ENCODE peak calls at places on chromosomes 3 and 15, in six cellular contexts. One of them, this sample, is unnamed.

GRCh38 chr15:75721923-75722870 is 9.5 kb upstream of the CSPG4 start:
- DNase-seq in activated CD4-positive, alpha-beta T cell treated with anti-CD3 and anti-CD28 coated beads, Interleukin-2, amount 50 U/mL, for 48 hours: no peak
- DNase-seq in T-helper 1 cell: no peak
- DNase-seq in HEK293T: no peak
- DNase-seq in NCI-H2081 treated with DMSO at 0.1 percent for 48 hours: no peak
- DNase-seq in NCI-H1105: no peak
- DNase-seq in this sample: no peak

GRCh38 chr3:9339750-9340449 is 23.0 kb upstream of the THUMPD3 start:
- DNase-seq in activated CD4-positive, alpha-beta T cell treated with anti-CD3 and anti-CD28 coated beads, Interleukin-2, amount 50 U/mL, for 48 hours: no peak
- DNase-seq in T-helper 1 cell: no peak
- DNase-seq in HEK293T: no peak
- DNase-seq in NCI-H2081 treated with DMSO at 0.1 percent for 48 hours: no peak
- DNase-seq in NCI-H1105: no peak
- DNase-seq in this sample: no peak

GRCh38 chr3:185645596-185646381 is 59.7 kb downstream of the SENP2 start:
- DNase-seq in activated CD4-positive, alpha-beta T cell treated with anti-CD3 and anti-CD28 coated beads, Interleukin-2, amount 50 U/mL, for 48 hours: no peak
- DNase-seq in T-helper 1 cell: no peak
- DNase-seq in HEK293T: no peak
- DNase-seq in NCI-H2081 treated with DMSO at 0.1 percent for 48 hours: no peak
- DNase-seq in NCI-H1105: peak
- DNase-seq in this sample: no peak

GRCh38 chr3:195150194-195151118 is 120.5 kb downstream of the XXYLT1 start:
- DNase-seq in activated CD4-positive, alpha-beta T cell treated with anti-CD3 and anti-CD28 coated beads, Interleukin-2, amount 50 U/mL, for 48 hours: no peak
- DNase-seq in T-helper 1 cell: peak
- DNase-seq in HEK293T: no peak
- DNase-seq in NCI-H2081 treated with DMSO at 0.1 percent for 48 hours: no peak
- DNase-seq in NCI-H1105: no peak
- DNase-seq in this sample: no peak

GRCh38 chr3:47399531-47400270 is 18.9 kb downstream of the PTPN23 start:
- DNase-seq in activated CD4-positive, alpha-beta T cell treated with anti-CD3 and anti-CD28 coated beads, Interleukin-2, amount 50 U/mL, for 48 hours: no peak
- DNase-seq in T-helper 1 cell: no peak
- DNase-seq in HEK293T: no peak
- DNase-seq in NCI-H2081 treated with DMSO at 0.1 percent for 48 hours: no peak
- DNase-seq in NCI-H1105: no peak
- DNase-seq in this sample: no peak

GRCh38 chr3:10470666-10471336 is 34.6 kb downstream of the ATP2B2 start:
- DNase-seq in activated CD4-positive, alpha-beta T cell treated with anti-CD3 and anti-CD28 coated beads, Interleukin-2, amount 50 U/mL, for 48 hours: no peak
- DNase-seq in T-helper 1 cell: no peak
- DNase-seq in HEK293T: no peak
- DNase-seq in NCI-H2081 treated with DMSO at 0.1 percent for 48 hours: no peak
- DNase-seq in NCI-H1105: no peak
- DNase-seq in this sample: no peak

GRCh38 chr3:136929984-136930671 is 27.7 kb upstream of the IL20RB start:
- DNase-seq in activated CD4-positive, alpha-beta T cell treated with anti-CD3 and anti-CD28 coated beads, Interleukin-2, amount 50 U/mL, for 48 hours: no peak
- DNase-seq in T-helper 1 cell: no peak
- DNase-seq in HEK293T: no peak
- DNase-seq in NCI-H2081 treated with DMSO at 0.1 percent for 48 hours: no peak
- DNase-seq in NCI-H1105: no peak
- DNase-seq in this sample: no peak

GRCh38 chr3:86388848-86389247 is 602.1 kb downstream of the VGLL3 start:
- DNase-seq in activated CD4-positive, alpha-beta T cell treated with anti-CD3 and anti-CD28 coated beads, Interleukin-2, amount 50 U/mL, for 48 hours: no peak
- DNase-seq in T-helper 1 cell: no peak
- DNase-seq in HEK293T: peak
- DNase-seq in NCI-H2081 treated with DMSO at 0.1 percent for 48 hours: no peak
- DNase-seq in NCI-H1105: no peak
- DNase-seq in this sample: no peak

GRCh38 chr3:31382856-31383255 is 149.9 kb upstream of the STT3B start:
- DNase-seq in activated CD4-positive, alpha-beta T cell treated with anti-CD3 and anti-CD28 coated beads, Interleukin-2, amount 50 U/mL, for 48 hours: no peak
- DNase-seq in T-helper 1 cell: no peak
- DNase-seq in HEK293T: no peak
- DNase-seq in NCI-H2081 treated with DMSO at 0.1 percent for 48 hours: no peak
- DNase-seq in NCI-H1105: no peak
- DNase-seq in this sample: no peak

GRCh38 chr3:23739536-23739935 is 66.2 kb upstream of the UBE2E1 start:
- DNase-seq in activated CD4-positive, alpha-beta T cell treated with anti-CD3 and anti-CD28 coated beads, Interleukin-2, amount 50 U/mL, for 48 hours: no peak
- DNase-seq in T-helper 1 cell: no peak
- DNase-seq in HEK293T: no peak
- DNase-seq in NCI-H2081 treated with DMSO at 0.1 percent for 48 hours: no peak
- DNase-seq in NCI-H1105: no peak
- DNase-seq in this sample: no peak

GRCh38 chr3:123864706-123865105 is 19.4 kb downstream of the MYLK start:
- DNase-seq in activated CD4-positive, alpha-beta T cell treated with anti-CD3 and anti-CD28 coated beads, Interleukin-2, amount 50 U/mL, for 48 hours: no peak
- DNase-seq in T-helper 1 cell: no peak
- DNase-seq in HEK293T: no peak
- DNase-seq in NCI-H2081 treated with DMSO at 0.1 percent for 48 hours: no peak
- DNase-seq in NCI-H1105: no peak
- DNase-seq in this sample: no peak

GRCh38 chr3:197219627-197220026 is 78.8 kb downstream of the DLG1 start:
- DNase-seq in activated CD4-positive, alpha-beta T cell treated with anti-CD3 and anti-CD28 coated beads, Interleukin-2, amount 50 U/mL, for 48 hours: no peak
- DNase-seq in T-helper 1 cell: no peak
- DNase-seq in HEK293T: no peak
- DNase-seq in NCI-H2081 treated with DMSO at 0.1 percent for 48 hours: no peak
- DNase-seq in NCI-H1105: no peak
- DNase-seq in this sample: no peak

GRCh38 chr15:83871808-83872559 is 218.1 kb downstream of the ADAMTSL3 start:
- DNase-seq in activated CD4-positive, alpha-beta T cell treated with anti-CD3 and anti-CD28 coated beads, Interleukin-2, amount 50 U/mL, for 48 hours: no peak
- DNase-seq in T-helper 1 cell: no peak
- DNase-seq in HEK293T: no peak
- DNase-seq in NCI-H2081 treated with DMSO at 0.1 percent for 48 hours: no peak
- DNase-seq in NCI-H1105: no peak
- DNase-seq in this sample: no peak

GRCh38 chr3:160141485-160142185 is 83.6 kb upstream of the C3orf80 start:
- DNase-seq in activated CD4-positive, alpha-beta T cell treated with anti-CD3 and anti-CD28 coated beads, Interleukin-2, amount 50 U/mL, for 48 hours: no peak
- DNase-seq in T-helper 1 cell: no peak
- DNase-seq in HEK293T: no peak
- DNase-seq in NCI-H2081 treated with DMSO at 0.1 percent for 48 hours: no peak
- DNase-seq in NCI-H1105: no peak
- DNase-seq in this sample: no peak

GRCh38 chr3:4848176-4848575 is 131.1 kb upstream of the BHLHE40 start:
- DNase-seq in activated CD4-positive, alpha-beta T cell treated with anti-CD3 and anti-CD28 coated beads, Interleukin-2, amount 50 U/mL, for 48 hours: no peak
- DNase-seq in T-helper 1 cell: no peak
- DNase-seq in HEK293T: no peak
- DNase-seq in NCI-H2081 treated with DMSO at 0.1 percent for 48 hours: no peak
- DNase-seq in NCI-H1105: no peak
- DNase-seq in this sample: no peak

GRCh38 chr3:117322866-117323265 is 613.3 kb downstream of the TUSC7 start:
- DNase-seq in activated CD4-positive, alpha-beta T cell treated with anti-CD3 and anti-CD28 coated beads, Interleukin-2, amount 50 U/mL, for 48 hours: no peak
- DNase-seq in T-helper 1 cell: no peak
- DNase-seq in HEK293T: peak
- DNase-seq in NCI-H2081 treated with DMSO at 0.1 percent for 48 hours: no peak
- DNase-seq in NCI-H1105: no peak
- DNase-seq in this sample: no peak

GRCh38 chr3:115134648-115135347 is 12.3 kb downstream of the ZBTB20 start:
- DNase-seq in activated CD4-positive, alpha-beta T cell treated with anti-CD3 and anti-CD28 coated beads, Interleukin-2, amount 50 U/mL, for 48 hours: no peak
- DNase-seq in T-helper 1 cell: no peak
- DNase-seq in HEK293T: no peak
- DNase-seq in NCI-H2081 treated with DMSO at 0.1 percent for 48 hours: no peak
- DNase-seq in NCI-H1105: no peak
- DNase-seq in this sample: no peak

GRCh38 chr3:160225181-160226025 is at the start of gene C3orf80:
- DNase-seq in activated CD4-positive, alpha-beta T cell treated with anti-CD3 and anti-CD28 coated beads, Interleukin-2, amount 50 U/mL, for 48 hours: peak
- DNase-seq in T-helper 1 cell: no peak
- DNase-seq in HEK293T: peak
- DNase-seq in NCI-H2081 treated with DMSO at 0.1 percent for 48 hours: no peak
- DNase-seq in NCI-H1105: peak
- DNase-seq in this sample: peak

GRCh38 chr15:63430766-63431451 is 49.3 kb upstream of the CA12 start:
- DNase-seq in activated CD4-positive, alpha-beta T cell treated with anti-CD3 and anti-CD28 coated beads, Interleukin-2, amount 50 U/mL, for 48 hours: no peak
- DNase-seq in T-helper 1 cell: no peak
- DNase-seq in HEK293T: no peak
- DNase-seq in NCI-H2081 treated with DMSO at 0.1 percent for 48 hours: no peak
- DNase-seq in NCI-H1105: no peak
- DNase-seq in this sample: no peak

GRCh38 chr3:120039642-120040610 is 54.3 kb downstream of the GSK3B start:
- DNase-seq in activated CD4-positive, alpha-beta T cell treated with anti-CD3 and anti-CD28 coated beads, Interleukin-2, amount 50 U/mL, for 48 hours: no peak
- DNase-seq in T-helper 1 cell: no peak
- DNase-seq in HEK293T: no peak
- DNase-seq in NCI-H2081 treated with DMSO at 0.1 percent for 48 hours: no peak
- DNase-seq in NCI-H1105: no peak
- DNase-seq in this sample: no peak

This sample was measured in GM18507.